ENCODE peak calls at places on chromosomes 12 and 14, in ten cellular contexts. K, H, O, X, G, I, E, M, J and W are unnamed samples.

GRCh38 chr12:10288989-10289388 is 18.7 kb upstream of the KLRD1 start:
- DNase-seq in M (no peak), J (no peak), I (no peak), X (no peak), G (no peak), E (no peak), H (no peak), O (no peak), K (no peak), W (no peak)

GRCh38 chr12:80935076-80935475 is 2.7 kb downstream of the LIN7A start:
- DNase-seq in X (no peak), M (no peak), O (no peak), E (no peak), G (no peak), K (no peak), I (no peak), J (no peak), H (no peak), W (no peak)

GRCh38 chr14:92651106-92651792 is 97.2 kb downstream of the LGMN start:
- DNase-seq in I (no peak), M (no peak), H (peak; percentile 86), J (no peak), O (peak; percentile 64), K (no peak), G (no peak), E (no peak), X (no peak), W (peak; percentile 46)

GRCh38 chr12:103368167-103368566 is 127.6 kb downstream of the C12orf42 start:
- DNase-seq in I (no peak), O (no peak), E (no peak), J (no peak), K (no peak), G (no peak), X (no peak), M (no peak), H (no peak), W (no peak)

GRCh38 chr14:68113328-68113930 is 293.9 kb downstream of the RAD51B start:
- DNase-seq in E (no peak), O (no peak), X (no peak), M (peak; percentile 71), H (no peak), I (no peak), J (no peak), G (peak; percentile 83), K (no peak), W (no peak)

GRCh38 chr14:85731198-85731597 is 201.3 kb downstream of the FLRT2 start:
- DNase-seq in G (peak; percentile 43), M (no peak), E (no peak), J (no peak), X (no peak), K (peak; percentile 5), H (no peak), O (no peak), I (peak; percentile 48), W (peak; percentile 58)

GRCh38 chr12:10612110-10612509 is 1.3 kb downstream of the MAGOHB start:
- DNase-seq in O (no peak), M (no peak), G (no peak), J (no peak), H (no peak), I (no peak), X (no peak), K (no peak), E (no peak), W (no peak)

GRCh38 chr12:32462908-32463307 is 63.5 kb downstream of the FGD4 start:
- DNase-seq in X (peak; percentile 85), J (no peak), M (no peak), K (no peak), I (no peak), H (no peak), O (no peak), E (no peak), G (no peak), W (no peak)

GRCh38 chr12:121323908-121324307 is 27.4 kb upstream of the CAMKK2 start:
- DNase-seq in O (no peak), I (no peak), K (no peak), H (no peak), J (no peak), X (peak; percentile 70), G (no peak), E (no peak), M (no peak), W (no peak)

GRCh38 chr12:121330195-121330594 is 22.0 kb downstream of the ANAPC5 start:
- DNase-seq in J (no peak), G (no peak), O (no peak), K (no peak), H (no peak), X (no peak), M (no peak), I (no peak), E (no peak), W (no peak)

GRCh38 chr12:121326996-121327674 is 25.1 kb downstream of the ANAPC5 start:
- DNase-seq in G (no peak), H (no peak), J (no peak), E (no peak), K (no peak), O (no peak), M (no peak), X (no peak), I (no peak), W (no peak)

GRCh38 chr12:121328620-121329019 is 23.6 kb downstream of the ANAPC5 start:
- DNase-seq in H (no peak), X (no peak), G (no peak), E (no peak), K (no peak), J (no peak), O (no peak), I (no peak), M (no peak), W (no peak)

DNA sequence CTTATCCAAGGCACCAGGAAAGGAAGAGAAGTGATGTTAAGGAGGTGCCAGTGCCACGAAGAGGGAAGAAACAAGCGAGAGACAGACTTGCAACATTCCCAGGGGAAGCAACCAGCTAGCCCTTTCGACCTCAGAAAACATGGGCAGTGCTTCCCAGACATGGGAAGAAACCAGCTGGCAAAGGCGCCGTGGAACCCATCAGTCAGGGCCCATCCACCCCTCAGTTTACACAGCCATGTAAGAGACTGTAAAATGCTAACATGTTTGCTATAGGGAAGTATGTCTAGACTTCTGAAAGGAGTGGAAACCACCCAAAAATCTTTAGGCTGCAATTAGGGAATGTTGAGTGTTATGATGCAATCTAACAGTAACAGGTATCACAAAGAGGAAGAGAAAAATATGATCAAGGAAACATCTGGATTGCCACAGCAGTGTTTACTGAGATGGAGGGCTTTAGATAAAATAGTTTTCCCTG is 26.3 kb downstream of the ANAPC5 start:
- DNase-seq in E (no peak), I (no peak), M (no peak), J (no peak), X (no peak), O (no peak), H (no peak), G (peak; percentile 6), K (no peak), W (no peak)
- H3K36me3 ChIP-seq in E (no peaks in the 10 kb centered on the region), I (no peaks in the 10 kb centered on the region), M (peaks cover 56% of the 10 kb centered on the region), J (peaks cover 70% of the 10 kb centered on the region), X (no peaks in the 10 kb centered on the region), O (peaks cover 77% of the 10 kb centered on the region), H (peaks cover 94% of the 10 kb centered on the region), G (peaks cover 15% of the 10 kb centered on the region), K (peaks cover 2% of the 10 kb centered on the region), W (peaks cover 86% of the 10 kb centered on the region)

GRCh38 chr12:121943926-121944325 is 25.5 kb downstream of the CFAP251 start:
- DNase-seq in H (no peak), J (no peak), O (no peak), E (no peak), X (no peak), K (no peak), M (no peak), I (no peak), G (no peak), W (no peak)

GRCh38 chr12:121939190-121939589 is 20.8 kb downstream of the CFAP251 start:
- DNase-seq in K (peak; percentile 49), O (no peak), G (no peak), X (no peak), I (no peak), E (no peak), H (no peak), M (no peak), J (no peak), W (no peak)

GRCh38 chr12:121946313-121947025 is 28.1 kb downstream of the CFAP251 start:
- DNase-seq in O (no peak), E (no peak), I (no peak), J (no peak), X (no peak), K (no peak), G (no peak), H (no peak), M (no peak), W (no peak)

GRCh38 chr12:121939992-121940766 is 21.8 kb downstream of the CFAP251 start:
- DNase-seq in K (no peak), J (no peak), E (no peak), O (no peak), H (no peak), G (peak; percentile 83), X (no peak), I (no peak), M (no peak), W (no peak)

DNA sequence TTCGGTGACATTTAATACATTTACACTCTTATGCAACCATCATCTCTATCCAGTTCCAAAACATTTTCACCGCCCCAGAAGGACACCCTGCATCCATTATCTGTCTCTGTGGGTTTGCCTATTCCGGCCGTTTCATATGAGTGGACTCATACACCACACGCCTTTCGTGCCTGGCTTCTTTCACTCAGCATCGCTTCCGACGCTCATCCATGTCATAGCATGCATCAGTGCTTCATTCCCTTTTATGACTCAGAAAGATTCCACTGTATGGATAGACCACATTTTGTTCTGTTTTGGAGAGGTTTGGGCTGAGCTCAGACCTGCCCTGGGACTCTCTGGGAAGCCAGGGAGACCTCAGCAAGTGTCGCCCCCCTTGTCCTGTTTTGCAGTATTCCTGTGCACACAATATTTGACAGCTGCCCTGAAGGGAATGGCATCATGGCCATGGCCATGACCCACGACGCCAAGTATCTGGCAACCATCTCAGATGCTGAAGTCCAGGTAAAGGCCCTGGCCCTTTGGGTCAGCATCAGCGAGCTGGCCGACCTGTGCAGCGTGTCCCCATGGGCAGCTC is 23.8 kb downstream of the CFAP251 start:
- DNase-seq in O (no peak), H (no peak), J (no peak), E (no peak), X (no peak), G (no peak), K (peak; percentile 15), I (no peak), M (no peak), W (no peak)
- H3K27ac ChIP-seq in O (no peak overlapping the region), H (no peak overlapping the region), J (no peak overlapping the region), E (no peak overlapping the region), X (no peak overlapping the region), G (no peak overlapping the region), K (no peak overlapping the region), I (no peak overlapping the region), M (no peak overlapping the region), W (no peak overlapping the region)

DNA sequence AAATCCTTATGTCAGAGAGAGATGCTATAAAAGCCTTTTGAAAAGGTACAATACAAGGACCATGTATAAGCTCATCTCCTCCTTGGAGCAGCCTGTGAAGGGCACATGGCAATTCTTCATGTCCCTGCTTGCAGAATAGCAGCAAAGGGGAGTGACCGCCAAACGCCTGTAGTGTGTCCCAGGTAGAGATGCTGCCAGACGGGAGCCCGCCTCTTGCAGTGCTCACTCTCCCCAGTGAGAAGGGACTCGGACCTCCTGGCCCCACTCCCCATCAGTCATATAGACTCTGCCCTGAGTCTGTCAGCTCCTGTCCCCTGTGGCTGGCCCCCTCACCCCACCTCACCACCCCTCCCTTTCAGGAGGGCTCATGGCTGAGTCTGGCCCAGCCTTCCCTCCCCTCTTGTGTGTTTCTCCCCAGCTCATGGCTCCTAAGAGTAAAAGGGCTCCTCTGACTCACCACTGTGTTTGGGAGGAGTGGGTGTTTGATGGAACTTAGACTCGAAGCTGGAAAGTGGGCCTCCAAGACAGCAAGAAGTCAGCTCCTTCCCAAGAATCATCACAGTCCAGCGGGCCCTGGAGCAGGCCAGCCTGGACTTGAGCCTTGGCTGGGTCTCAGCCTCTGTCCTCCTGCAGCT is 41.0 kb downstream of the DEGS2 start:
- DNase-seq in I (no peak), K (no peak), G (no peak), X (no peak), M (no peak), E (no peak), H (no peak), J (no peak), O (no peak), W (no peak)
- H3K36me3 ChIP-seq in I (no peaks in the 10 kb centered on the region), K (no peaks in the 10 kb centered on the region), G (no peaks in the 10 kb centered on the region), X (no peaks in the 10 kb centered on the region), M (no peaks in the 10 kb centered on the region), E (no peaks in the 10 kb centered on the region), H (peaks cover 3% of the 10 kb centered on the region), J (peaks cover 2% of the 10 kb centered on the region), O (peaks cover 100% of the 10 kb centered on the region), W (peaks cover 4% of the 10 kb centered on the region)

DNA sequence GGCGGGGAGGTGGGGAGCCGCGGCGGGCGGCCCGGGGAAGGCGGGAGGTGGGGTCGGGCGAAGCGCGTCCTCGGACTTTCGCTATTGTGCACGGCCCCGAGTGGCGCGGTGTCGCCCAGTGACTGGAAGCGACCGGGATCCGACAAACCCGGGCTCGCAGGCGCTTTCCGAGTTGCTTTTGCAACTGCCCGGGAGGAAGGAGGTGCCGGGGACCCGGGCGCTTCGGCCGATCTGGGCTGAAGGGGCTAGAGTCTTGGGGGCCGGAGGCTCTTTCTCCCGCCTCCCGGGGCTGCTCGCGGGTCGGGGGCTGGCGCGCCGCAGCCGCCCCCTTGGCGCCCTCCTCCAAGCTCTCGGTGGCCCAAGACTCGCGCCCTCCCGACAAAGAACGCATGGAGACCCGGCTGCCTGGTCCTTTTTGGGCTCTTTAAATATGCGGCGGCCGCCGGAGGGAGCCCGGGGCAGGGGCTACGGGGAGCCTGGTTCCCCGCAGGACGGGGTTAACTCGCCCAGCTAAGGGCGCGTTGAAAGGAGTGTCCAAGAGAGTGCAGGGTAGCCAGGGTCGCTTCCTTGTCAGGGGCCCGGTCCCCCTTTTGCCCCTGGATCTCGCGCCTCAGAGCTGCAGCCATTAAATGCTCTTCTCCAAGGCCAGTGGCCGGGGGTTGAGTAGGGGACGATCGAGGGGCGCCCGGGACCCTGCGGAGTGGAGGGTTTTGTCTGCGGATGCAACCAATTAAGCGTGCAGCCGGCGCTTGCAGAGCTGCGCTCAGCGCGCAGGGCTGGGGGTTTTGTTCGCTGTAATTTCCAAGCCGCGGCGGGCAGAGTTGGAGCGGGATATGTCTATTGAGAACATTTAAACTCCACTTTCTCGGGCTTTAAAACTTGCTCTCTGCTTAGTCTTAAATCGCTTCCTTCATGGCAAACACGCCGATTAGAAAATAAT is 1.6 kb downstream of the HMGA2 start:
- DNase-seq in E (peak; percentile 42), G (peak; percentile 73), K (peak; percentile 49), O (no peak), I (peak; percentile 4), X (peak; percentile 39), M (peak; percentile 71), J (no peak), H (peak; percentile 65), W (peak; percentile 18)
- H3K27ac ChIP-seq in E (no peak overlapping the region), G (peak overlapping the region; percentile 83), K (peak overlapping the region; percentile 96), O (no peak overlapping the region), I (no peak overlapping the region), X (no peak overlapping the region), M (peak overlapping the region; percentile 95), J (no peak overlapping the region), H (no peak overlapping the region), W (no peak overlapping the region)